ENCODE peak calls at places on chromosomes 5 and 9, in nine cellular contexts. W is foreskin fibroblast, X is uterus, C is left lung, D is fibroblast of pulmonary artery, Z is GM10248, O is fibroblast of mammary gland, S is ovary, M is AG09319. H is an unnamed sample.

GRCh38 chr5:154850255-154851062 is at the start of gene FAXDC2:
- DNase-seq in W (peak), X (peak), C (no peak), D (peak), Z (peak), O (peak), S (peak), M (peak), H (no peak)

GRCh38 chr5:115147052-115147451 is 22.7 kb downstream of the TRIM36 start:
- DNase-seq in W (no peak), X (no peak), C (no peak), D (no peak), Z (no peak), O (no peak), S (no peak), M (no peak), H (no peak)

GRCh38 chr5:179343021-179343781 is 2.1 kb downstream of the ADAMTS2 start:
- DNase-seq in W (no peak), X (no peak), C (peak), D (no peak), Z (no peak), O (no peak), S (no peak), M (no peak), H (no peak)

GRCh38 chr5:177132504-177133118 is 962 bp upstream of the NSD1 start:
- DNase-seq in W (no peak), X (no peak), C (peak), D (no peak), Z (no peak), O (peak), S (no peak), M (no peak), H (peak)

GRCh38 chr5:57832873-57833272 is 350.3 kb upstream of the ACTBL2 start:
- DNase-seq in W (no peak), X (no peak), C (no peak), D (no peak), Z (no peak), O (no peak), S (no peak), M (no peak), H (no peak)

GRCh38 chr5:66307647-66308257 is 163.7 kb downstream of the SREK1 start:
- DNase-seq in W (peak), X (no peak), C (no peak), D (peak), Z (peak), O (peak), S (no peak), M (peak), H (no peak)

GRCh38 chr9:1050125-1050895 is at the start of gene DMRT2:
- DNase-seq in W (peak), X (peak), C (peak), D (peak), Z (peak), O (peak), S (peak), M (peak), H (peak)

GRCh38 chr9:110520120-110520701 is 59.3 kb downstream of the SVEP1 start:
- DNase-seq in W (peak), X (no peak), C (no peak), D (peak), Z (no peak), O (peak), S (no peak), M (peak), H (no peak)

GRCh38 chr9:686381-686813 is 155.1 kb upstream of the DMRT1 start:
- DNase-seq in W (peak), X (peak), C (no peak), D (peak), Z (no peak), O (peak), S (no peak), M (no peak), H (no peak)

GRCh38 chr9:21267806-21268657 is 28.2 kb upstream of the IFNA14 start:
- DNase-seq in W (no peak), X (no peak), C (no peak), D (no peak), Z (peak), O (no peak), S (no peak), M (no peak), H (no peak)

GRCh38 chr5:68352166-68352565 is 136.6 kb downstream of the PIK3R1 start:
- DNase-seq in W (no peak), X (no peak), C (no peak), D (no peak), Z (no peak), O (no peak), S (no peak), M (no peak), H (no peak)

GRCh38 chr5:134131578-134132350 is 17.3 kb downstream of the TCF7 start:
- DNase-seq in W (no peak), X (no peak), C (no peak), D (no peak), Z (no peak), O (no peak), S (no peak), M (no peak), H (no peak)

GRCh38 chr5:531101-531748 is 7.0 kb upstream of the SLC9A3 start:
- DNase-seq in W (no peak), X (no peak), C (peak), D (no peak), Z (no peak), O (no peak), S (no peak), M (no peak), H (peak)

GRCh38 chr5:170300361-170301013 is 2.9 kb upstream of the LCP2 start:
- DNase-seq in W (no peak), X (no peak), C (no peak), D (no peak), Z (no peak), O (no peak), S (no peak), M (no peak), H (no peak)

GRCh38 chr5:172505840-172506638 is 51.7 kb upstream of the SH3PXD2B start:
- DNase-seq in W (no peak), X (peak), C (no peak), D (no peak), Z (no peak), O (no peak), S (no peak), M (no peak), H (no peak)

GRCh38 chr9:4741365-4742031 is 496 bp upstream of the AK3 start:
- DNase-seq in W (no peak), X (peak), C (peak), D (peak), Z (peak), O (peak), S (peak), M (no peak), H (peak)

GRCh38 chr5:161403996-161404395 is 142.5 kb downstream of the GABRB2 start:
- DNase-seq in W (no peak), X (no peak), C (no peak), D (no peak), Z (no peak), O (no peak), S (no peak), M (no peak), H (no peak)

GRCh38 chr5:112586596-112587062 is 151.1 kb upstream of the APC start:
- DNase-seq in W (no peak), X (no peak), C (no peak), D (no peak), Z (no peak), O (no peak), S (no peak), M (no peak), H (no peak)

GRCh38 chr5:83789376-83789775 is 68.7 kb upstream of the HAPLN1 start:
- DNase-seq in W (no peak), X (no peak), C (no peak), D (no peak), Z (no peak), O (no peak), S (no peak), M (no peak), H (no peak)

DNA sequence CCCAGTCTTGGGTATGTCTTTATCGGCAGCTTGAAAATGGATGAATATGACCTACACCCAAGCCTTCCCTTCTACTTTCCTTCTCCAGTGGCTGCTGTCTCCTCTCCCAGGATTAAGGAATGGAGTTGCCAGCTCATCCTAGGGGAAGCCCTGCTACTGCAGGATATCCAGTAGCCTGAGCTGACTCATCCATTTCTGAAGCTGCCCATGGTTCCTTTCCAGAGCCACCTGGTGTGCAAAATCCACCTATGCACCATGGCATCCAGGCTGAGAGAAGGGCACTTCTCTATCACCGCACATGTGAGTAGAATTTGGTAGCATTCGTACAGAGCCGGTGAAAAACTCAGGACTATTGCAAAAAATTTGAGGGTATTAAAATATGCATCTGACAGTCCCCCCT is 290.8 kb downstream of the YTHDC2 start:
- DNase-seq in W (no peak), X (no peak), C (no peak), D (no peak), Z (no peak), O (no peak), S (no peak), M (no peak), H (no peak)
- TF ChIP-seq CTCF in W (no peak), X (no peak), C (no peak), D (no peak), Z (no peak), O (no peak), S (no peak), M (no peak), H (no peak)

DNA sequence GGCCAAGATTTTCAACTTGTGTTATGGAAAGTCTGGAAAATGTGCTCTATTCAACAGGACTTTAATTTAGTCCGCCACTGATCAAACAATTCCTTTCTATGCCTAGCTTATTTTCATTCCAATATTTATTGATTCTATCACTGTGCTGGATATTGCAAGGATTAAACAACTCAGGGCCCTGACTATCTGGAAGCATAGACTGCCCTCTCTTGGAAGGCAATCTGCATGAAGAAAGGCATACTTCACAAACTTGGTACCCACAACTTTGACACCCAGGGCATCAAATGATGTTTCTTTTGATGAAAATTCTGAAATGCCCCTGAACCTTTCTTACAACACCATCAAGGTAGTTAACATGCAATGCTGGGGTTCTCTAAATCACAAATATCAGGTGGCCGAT is 126.5 kb upstream of the HMHB1 start:
- DNase-seq in W (no peak), X (no peak), C (no peak), D (peak), Z (no peak), O (peak), S (no peak), M (no peak), H (no peak)
- TF ChIP-seq CTCF in W (peak), X (no peak), C (no peak), D (peak), Z (no peak), O (peak), S (no peak), M (peak), H (no peak)

GRCh38 chr9:73685786-73686185 is 534.1 kb downstream of the ANXA1 start:
- DNase-seq in W (no peak), X (no peak), C (no peak), D (no peak), Z (no peak), O (no peak), S (no peak), M (no peak), H (no peak)

GRCh38 chr9:73683862-73684591 is 532.4 kb downstream of the ANXA1 start:
- DNase-seq in W (peak), X (no peak), C (no peak), D (peak), Z (no peak), O (peak), S (no peak), M (peak), H (no peak)

GRCh38 chr9:73684601-73685000 is 532.9 kb downstream of the ANXA1 start:
- DNase-seq in W (no peak), X (no peak), C (no peak), D (peak), Z (no peak), O (peak), S (no peak), M (no peak), H (no peak)

GRCh38 chr9:73680831-73681230 is 529.2 kb downstream of the ANXA1 start:
- DNase-seq in W (no peak), X (no peak), C (no peak), D (peak), Z (no peak), O (peak), S (no peak), M (no peak), H (no peak)
- TF ChIP-seq CTCF in W (no peak), X (no peak), C (no peak), D (no peak), Z (no peak), O (no peak), S (no peak), M (no peak), H (no peak)

GRCh38 chr5:151058301-151058700 is 22.5 kb downstream of the TNIP1 start:
- DNase-seq in W (no peak), X (no peak), C (no peak), D (no peak), Z (no peak), O (no peak), S (no peak), M (no peak), H (no peak)
- TF ChIP-seq CTCF in W (peak), X (no peak), C (no peak), D (peak), Z (no peak), O (peak), S (no peak), M (no peak), H (peak)

H was measured in glutamatergic neuron.